ENCODE peak calls at places on chromosomes 12 and 14, in four cellular contexts. One of them, this sample, is unnamed.
A peak's percentile ranks its signal among the peaks of the same experiment; 100 is the strongest.

GRCh38 chr14:66507181-66507721 is 696 bp upstream of the GPHN start:
- DNase-seq in GM12878: no peak
- DNase-seq in ACHN: no peak
- DNase-seq in iPS-NIHi11: no peak
- DNase-seq in this sample: no peak

GRCh38 chr14:77032483-77032853 is 4.0 kb upstream of the IRF2BPL start:
- DNase-seq in GM12878: no peak
- DNase-seq in ACHN: no peak
- DNase-seq in iPS-NIHi11: no peak
- DNase-seq in this sample: no peak

GRCh38 chr12:93419388-93420034 is 22.2 kb downstream of the UBE2N start:
- DNase-seq in GM12878: no peak
- DNase-seq in ACHN: peak; percentile 76
- DNase-seq in iPS-NIHi11: peak; percentile 21
- DNase-seq in this sample: peak; percentile 6

GRCh38 chr14:35419429-35419841 is 14.9 kb upstream of the NFKBIA start:
- DNase-seq in GM12878: no peak
- DNase-seq in ACHN: peak; percentile 82
- DNase-seq in iPS-NIHi11: no peak
- DNase-seq in this sample: no peak

GRCh38 chr14:72318648-72319047 is 386.4 kb downstream of the RGS6 start:
- DNase-seq in GM12878: peak; percentile 15
- DNase-seq in ACHN: no peak
- DNase-seq in iPS-NIHi11: no peak
- DNase-seq in this sample: no peak

GRCh38 chr12:55720894-55721444 is 776 bp downstream of the RDH5 start:
- DNase-seq in GM12878: no peak
- DNase-seq in ACHN: peak; percentile 97
- DNase-seq in iPS-NIHi11: peak; percentile 61
- DNase-seq in this sample: no peak

GRCh38 chr14:75982724-75983358 is 1.0 kb upstream of the TGFB3 start:
- DNase-seq in GM12878: no peak
- DNase-seq in ACHN: peak; percentile 25
- DNase-seq in iPS-NIHi11: no peak
- DNase-seq in this sample: no peak

GRCh38 chr12:123595729-123596128 is 6.2 kb upstream of the DDX55 start:
- DNase-seq in GM12878: no peak
- DNase-seq in ACHN: no peak
- DNase-seq in iPS-NIHi11: no peak
- DNase-seq in this sample: no peak

GRCh38 chr14:103735439-103735814 is 19.8 kb downstream of the ZFYVE21 start:
- DNase-seq in GM12878: no peak
- DNase-seq in ACHN: no peak
- DNase-seq in iPS-NIHi11: no peak
- DNase-seq in this sample: no peak

GRCh38 chr14:102201369-102201748 is 61.7 kb downstream of the WDR20 start:
- DNase-seq in GM12878: peak; percentile 41
- DNase-seq in ACHN: no peak
- DNase-seq in iPS-NIHi11: no peak
- DNase-seq in this sample: no peak

GRCh38 chr14:75542585-75543091 is 20.4 kb downstream of the BATF start:
- DNase-seq in GM12878: no peak
- DNase-seq in ACHN: no peak
- DNase-seq in iPS-NIHi11: peak; percentile 45
- DNase-seq in this sample: no peak

GRCh38 chr12:31353730-31354708 is 28.1 kb upstream of the SINHCAF start:
- DNase-seq in GM12878: no peak
- DNase-seq in ACHN: no peak
- DNase-seq in iPS-NIHi11: no peak
- DNase-seq in this sample: peak; percentile 9

GRCh38 chr14:52553002-52553670 is 500 bp downstream of the GPR137C start:
- DNase-seq in GM12878: no peak
- DNase-seq in ACHN: peak; percentile 11
- DNase-seq in iPS-NIHi11: peak; percentile 70
- DNase-seq in this sample: peak; percentile 58

GRCh38 chr12:82835217-82835616 is 148.5 kb downstream of the TMTC2 start:
- DNase-seq in GM12878: no peak
- DNase-seq in ACHN: no peak
- DNase-seq in iPS-NIHi11: no peak
- DNase-seq in this sample: no peak